ENCODE peak calls at places on chromosomes 6 and 20, in six cellular contexts. Q, Y, H, T, A and I are unnamed samples.

GRCh38 chr6:74356385-74356784 is 660.4 kb downstream of the CD109 start:
- DNase-seq in Q (no peak), Y (no peak), H (no peak), T (no peak), A (no peak), I (no peak)

GRCh38 chr6:52904562-52905279 is 4.8 kb downstream of the GSTA3 start:
- DNase-seq in Q (no peak), Y (no peak), H (no peak), T (no peak), A (no peak), I (no peak)

GRCh38 chr6:99933129-99933528 is 60.9 kb downstream of the MCHR2 start:
- DNase-seq in Q (no peak), Y (no peak), H (no peak), T (no peak), A (no peak), I (no peak)

GRCh38 chr6:112049051-112049799 is 4.7 kb upstream of the CCN6 start:
- DNase-seq in Q (no peak), Y (no peak), H (no peak), T (no peak), A (no peak), I (no peak)

GRCh38 chr6:46329568-46329967 is 158.8 kb upstream of the ENPP5 start:
- DNase-seq in Q (no peak), Y (no peak), H (no peak), T (no peak), A (no peak), I (no peak)

GRCh38 chr6:63307581-63308246 is 12.1 kb downstream of the LGSN start:
- DNase-seq in Q (no peak), Y (peak), H (no peak), T (no peak), A (no peak), I (no peak)

GRCh38 chr6:118744261-118744941 is 93.0 kb upstream of the CEP85L start:
- DNase-seq in Q (no peak), Y (no peak), H (no peak), T (no peak), A (no peak), I (no peak)

GRCh38 chr6:163759542-163759941 is 345.0 kb downstream of the QKI start:
- DNase-seq in Q (no peak), Y (no peak), H (no peak), T (no peak), A (no peak), I (no peak)

GRCh38 chr20:58598271-58599015 is 52.6 kb upstream of the STX16 start:
- DNase-seq in Q (no peak), Y (peak), H (no peak), T (peak), A (peak), I (peak)

GRCh38 chr20:19888269-19888669 is 128.9 kb upstream of the NAA20 start:
- DNase-seq in Q (no peak), Y (no peak), H (no peak), T (peak), A (no peak), I (peak)

GRCh38 chr20:64045346-64046011 is 4.0 kb downstream of the SOX18 start:
- DNase-seq in Q (no peak), Y (no peak), H (no peak), T (no peak), A (no peak), I (no peak)

DNA sequence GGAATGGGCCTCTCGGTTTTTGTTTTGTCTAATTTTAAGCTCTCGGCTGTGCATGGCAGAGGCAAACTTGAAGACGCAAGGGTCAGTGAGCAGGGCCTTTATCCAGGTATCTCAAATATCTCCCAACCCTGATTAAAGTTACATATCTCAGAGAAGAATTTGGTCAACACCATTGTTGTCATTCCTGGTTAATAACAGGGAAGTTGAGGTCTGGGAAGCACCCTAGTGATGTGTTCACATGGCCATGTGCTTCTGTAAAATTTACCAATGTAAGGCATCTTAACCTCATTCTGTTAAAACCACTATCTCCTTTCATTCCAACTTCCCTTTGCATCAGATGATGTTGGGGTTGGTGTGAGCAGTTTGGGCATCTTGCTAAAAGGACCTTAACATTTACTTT is 4.0 kb upstream of the FAM110A start:
- DNase-seq in Q (no peak), Y (no peak), H (no peak), T (peak), A (no peak), I (peak)
- TF ChIP-seq CTCF in Q (no peak), Y (no peak), H (no peak), T (no peak), A (no peak), I (no peak)

DNA sequence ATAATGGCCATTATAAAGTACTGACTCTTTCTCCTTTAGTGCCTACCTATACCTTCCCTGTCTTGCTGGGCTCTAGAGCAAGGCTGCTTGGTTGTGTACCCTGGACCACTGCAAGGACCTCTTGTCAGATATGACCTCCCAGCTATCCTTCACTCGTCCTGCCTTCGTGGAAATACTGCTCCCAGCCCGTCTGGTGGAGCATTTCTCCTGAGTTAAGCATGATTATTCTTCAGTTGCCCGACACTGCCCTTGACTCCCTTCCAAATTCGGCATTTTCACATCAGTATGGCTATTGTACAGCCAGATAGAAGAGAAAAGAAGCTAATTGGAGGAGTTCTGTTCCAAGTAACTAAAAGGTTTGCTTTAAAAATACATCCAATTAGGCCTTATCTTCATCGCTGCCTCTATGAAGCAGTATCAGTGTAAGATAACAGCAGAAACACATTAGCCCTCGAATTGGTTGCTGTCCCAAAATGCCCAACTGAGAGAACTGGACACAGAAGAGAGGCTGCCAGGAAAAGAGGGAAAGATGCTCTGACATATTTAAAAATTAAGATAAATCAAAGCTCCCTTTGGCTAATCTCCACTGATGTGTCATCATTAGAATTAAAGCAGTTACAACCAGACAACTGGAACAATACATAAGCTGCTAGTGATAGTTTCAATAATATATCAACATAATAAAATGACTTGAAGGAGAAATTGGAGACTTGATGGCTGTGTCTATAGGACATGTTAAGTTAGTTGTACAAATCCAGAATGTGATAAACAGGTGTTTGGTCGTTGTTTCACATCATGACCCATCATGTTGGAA is 54.4 kb downstream of the OPRM1 start:
- DNase-seq in Q (no peak), Y (peak), H (no peak), T (no peak), A (no peak), I (no peak)
- TF ChIP-seq POLR2AphosphoS5 in Q (no peak), Y (no peak), H (no peak), T (no peak), A (no peak), I (no peak)

DNA sequence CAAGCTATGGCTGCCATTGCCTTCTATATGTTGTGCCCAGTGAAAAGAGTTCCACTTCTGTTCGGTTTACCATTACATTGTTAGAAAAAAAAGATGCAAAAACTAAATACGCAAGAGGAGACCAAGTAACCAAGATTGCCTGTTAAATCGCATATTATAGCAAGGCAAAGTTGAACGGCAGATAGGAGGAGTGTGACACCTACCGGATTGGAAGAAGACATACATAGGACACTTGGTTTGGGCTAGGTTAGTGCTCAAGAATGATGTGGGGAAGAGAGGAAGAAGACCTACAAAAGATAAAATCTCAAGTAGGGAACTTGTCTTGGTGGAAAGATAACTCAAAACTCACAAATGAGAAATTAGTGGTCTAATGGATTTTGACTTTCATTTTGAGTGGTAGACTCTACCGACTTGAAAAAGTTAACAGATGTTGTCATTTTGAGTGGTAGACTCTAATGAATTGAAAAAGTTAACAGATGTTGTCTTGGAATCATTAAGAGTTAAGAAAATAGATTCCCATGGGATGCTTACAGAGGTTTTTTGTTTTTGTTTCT is 95.5 kb downstream of the F13A1 start:
- DNase-seq in Q (no peak), Y (peak), H (no peak), T (no peak), A (no peak), I (no peak)
- TF ChIP-seq CTCF in Q (no peak), Y (peak), H (no peak), T (no peak), A (no peak), I (no peak)

GRCh38 chr20:50959543-50960126 is 1.0 kb downstream of the MOCS3 start:
- DNase-seq in Q (no peak), Y (no peak), H (no peak), T (no peak), A (peak), I (no peak)

GRCh38 chr20:50957798-50958732 is at the start of gene DPM1:
- DNase-seq in Q (peak), Y (peak), H (peak), T (peak), A (peak), I (peak)

GRCh38 chr20:50953821-50954220 is 4.5 kb downstream of the DPM1 start:
- DNase-seq in Q (no peak), Y (no peak), H (no peak), T (no peak), A (no peak), I (no peak)

GRCh38 chr20:50957276-50957675 is 1.1 kb downstream of the DPM1 start:
- DNase-seq in Q (no peak), Y (no peak), H (no peak), T (no peak), A (no peak), I (no peak)

GRCh38 chr20:50958733-50959542 is at the start of gene MOCS3:
- DNase-seq in Q (peak), Y (peak), H (peak), T (peak), A (peak), I (peak)
- TF ChIP-seq POLR2AphosphoS5 in Q (no peak), Y (no peak), H (peak), T (no peak), A (no peak), I (no peak)

GRCh38 chr20:48877299-48877698 is 44.2 kb upstream of the ARFGEF2 start:
- DNase-seq in Q (no peak), Y (no peak), H (no peak), T (no peak), A (no peak), I (no peak)
- TF ChIP-seq CTCF in Q (no peak), Y (no peak), H (no peak), T (peak), A (no peak), I (no peak)

DNA sequence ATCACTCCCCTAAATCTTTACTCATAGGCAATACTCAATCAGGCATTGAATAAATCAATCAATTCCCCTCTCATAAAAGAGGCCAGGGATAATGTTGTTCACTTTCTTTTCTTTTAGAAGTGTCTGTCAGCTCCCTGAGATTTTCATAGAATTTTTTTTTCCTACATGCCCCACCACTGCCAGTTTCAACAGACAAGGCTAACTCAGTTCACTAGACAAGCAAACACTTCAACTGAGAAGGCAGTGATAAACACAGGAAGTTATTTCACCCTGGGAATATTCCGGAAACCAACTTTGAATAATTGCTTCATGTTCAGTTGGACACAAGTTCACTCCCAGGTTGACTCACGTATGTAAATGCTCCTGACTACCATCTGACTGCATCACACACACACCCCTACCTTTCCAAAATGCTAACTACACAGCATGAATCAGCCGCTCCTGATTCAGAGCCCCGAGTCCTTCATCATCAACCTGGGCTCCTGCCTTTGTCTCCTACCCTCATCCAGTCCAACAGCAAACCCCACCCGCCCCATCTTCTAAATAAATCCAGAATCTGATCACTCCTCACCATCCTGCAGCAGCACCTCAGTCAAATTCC is 143.9 kb downstream of the BCAS1 start:
- DNase-seq in Q (peak), Y (no peak), H (no peak), T (peak), A (no peak), I (no peak)
- TF ChIP-seq POLR2AphosphoS5 in Q (peak), Y (peak), H (no peak), T (peak), A (peak), I (no peak)